ENCODE peak calls at places on chromosomes 16 and 17, in five cellular contexts. C is cardiac muscle cell, L is cardiac fibroblast, D is left ventricle myocardium inferior, A is fibroblast of lung. W is an unnamed sample.
A peak's percentile ranks its signal among the peaks of the same experiment; 100 is the strongest.

GRCh38 chr16:66618588-66618987 is 14.1 kb downstream of the CMTM3 start:
- DNase-seq in C (peak; percentile 90), L (peak; percentile 98), D (no peak), A (peak; percentile 94), W (peak; percentile 97)

GRCh38 chr17:64240261-64240740 is 22.8 kb downstream of the TEX2 start:
- DNase-seq in C (peak; percentile 32), L (no peak), D (no peak), A (no peak), W (no peak)

GRCh38 chr17:48814504-48814903 is 2.5 kb downstream of the TTLL6 start:
- DNase-seq in C (peak; percentile 63), L (peak; percentile 64), D (peak; percentile 35), A (peak; percentile 51), W (peak; percentile 65)

GRCh38 chr17:16941643-16942042 is 30.3 kb downstream of the TNFRSF13B start:
- DNase-seq in C (peak; percentile 6), L (no peak), D (no peak), A (no peak), W (peak; percentile 8)

GRCh38 chr16:14511798-14512131 is 118.3 kb downstream of the PARN start:
- DNase-seq in C (no peak), L (peak; percentile 41), D (no peak), A (no peak), W (no peak)

GRCh38 chr16:87764600-87765472 is 950 bp downstream of the KLHDC4 start:
- DNase-seq in C (no peak), L (no peak), D (no peak), A (no peak), W (no peak)

GRCh38 chr17:4180791-4181190 is 37.8 kb downstream of the CYB5D2 start:
- DNase-seq in C (no peak), L (no peak), D (peak; percentile 34), A (no peak), W (no peak)

GRCh38 chr16:200388-200787 is 20.1 kb downstream of the HBQ1 start:
- DNase-seq in C (peak; percentile 46), L (peak; percentile 78), D (no peak), A (no peak), W (peak; percentile 64)

GRCh38 chr16:78252757-78253156 is 153.3 kb downstream of the WWOX start:
- DNase-seq in C (no peak), L (no peak), D (no peak), A (no peak), W (no peak)

GRCh38 chr16:24972608-24973220 is 42.5 kb downstream of the ARHGAP17 start:
- DNase-seq in C (no peak), L (no peak), D (no peak), A (no peak), W (no peak)

GRCh38 chr16:63461248-63461841 is 1425.1 kb upstream of the CDH8 start:
- DNase-seq in C (peak; percentile 68), L (peak; percentile 71), D (no peak), A (peak; percentile 72), W (no peak)

GRCh38 chr16:11180489-11180888 is 75.5 kb downstream of the SOCS1 start:
- DNase-seq in C (no peak), L (no peak), D (no peak), A (no peak), W (no peak)

GRCh38 chr16:24070851-24071250 is 185.3 kb upstream of the CACNG3 start:
- DNase-seq in C (peak; percentile 27), L (peak; percentile 2), D (no peak), A (peak; percentile 21), W (no peak)

GRCh38 chr16:88063201-88063773 is 112.1 kb downstream of the BANP start:
- DNase-seq in C (peak; percentile 82), L (peak; percentile 60), D (peak; percentile 44), A (peak; percentile 91), W (peak; percentile 90)

GRCh38 chr16:3578121-3578520 is 918 bp upstream of the NLRC3 start:
- DNase-seq in C (no peak), L (no peak), D (no peak), A (no peak), W (no peak)

GRCh38 chr17:37292429-37293139 is 83.2 kb upstream of the C17orf78 start:
- DNase-seq in C (peak; percentile 88), L (peak; percentile 65), D (no peak), A (peak; percentile 68), W (peak; percentile 20)

GRCh38 chr17:82737981-82738877 is 2.8 kb downstream of the FN3K start:
- DNase-seq in C (peak; percentile 56), L (peak; percentile 27), D (peak; percentile 83), A (no peak), W (peak; percentile 52)

GRCh38 chr16:84881702-84882521 is 62.1 kb downstream of the CRISPLD2 start:
- DNase-seq in C (peak; percentile 88), L (peak; percentile 91), D (no peak), A (peak; percentile 95), W (peak; percentile 97)

GRCh38 chr17:2101448-2102257 is 46.8 kb downstream of the HIC1 start:
- DNase-seq in C (no peak), L (no peak), D (peak; percentile 31), A (no peak), W (no peak)

GRCh38 chr16:17372383-17372782 is 98.4 kb downstream of the XYLT1 start:
- DNase-seq in C (peak; percentile 30), L (no peak), D (no peak), A (peak; percentile 47), W (peak; percentile 49)

GRCh38 chr16:58551496-58551895 is 36.2 kb downstream of the SETD6 start:
- DNase-seq in C (peak; percentile 2), L (no peak), D (peak; percentile 56), A (no peak), W (no peak)

GRCh38 chr16:14035092-14035491 is 36.0 kb upstream of the MRTFB start:
- DNase-seq in C (no peak), L (no peak), D (no peak), A (no peak), W (no peak)

GRCh38 chr16:49596699-49597291 is 223.2 kb downstream of the C16orf78 start:
- DNase-seq in C (peak; percentile 26), L (no peak), D (no peak), A (no peak), W (no peak)

GRCh38 chr16:48413291-48413690 is 28.1 kb upstream of the SIAH1 start:
- DNase-seq in C (no peak), L (no peak), D (no peak), A (no peak), W (no peak)

GRCh38 chr16:84808812-84809211 is 11.0 kb upstream of the CRISPLD2 start:
- DNase-seq in C (no peak), L (no peak), D (no peak), A (no peak), W (no peak)

GRCh38 chr16:73878616-73879015 is 418.0 kb upstream of the PSMD7 start:
- DNase-seq in C (peak; percentile 82), L (peak; percentile 83), D (no peak), A (peak; percentile 90), W (peak; percentile 75)

GRCh38 chr17:1830288-1830687 is 483 bp downstream of the RPA1 start:
- DNase-seq in C (peak; percentile 4), L (peak; percentile 13), D (no peak), A (peak; percentile 4), W (peak; percentile 8)

GRCh38 chr16:80723981-80724380 is 80.4 kb downstream of the CDYL2 start:
- DNase-seq in C (no peak), L (no peak), D (no peak), A (no peak), W (no peak)

GRCh38 chr16:85437161-85438052 is 175.7 kb upstream of the GSE1 start:
- DNase-seq in C (peak; percentile 45), L (no peak), D (no peak), A (peak; percentile 77), W (peak; percentile 59)

GRCh38 chr16:57131351-57131970 is 39.1 kb downstream of the CPNE2 start:
- DNase-seq in C (no peak), L (no peak), D (no peak), A (no peak), W (no peak)

GRCh38 chr16:8863594-8864424 is 5.0 kb downstream of the CARHSP1 start:
- DNase-seq in C (no peak), L (no peak), D (peak; percentile 45), A (no peak), W (no peak)
- TF ChIP-seq CTCF in C (no peak), L (no peak), D (peak; percentile 30), A (no peak), W (no peak)

GRCh38 chr17:74923538-74924249 is 379 bp upstream of the OTOP2 start:
- DNase-seq in C (peak; percentile 53), L (peak; percentile 48), D (peak; percentile 60), A (peak; percentile 28), W (peak; percentile 74)
- H3K4me3 ChIP-seq in C (peak overlapping the region; percentile 27), L (no peak overlapping the region), D (peak overlapping the region; percentile 53), A (no peak overlapping the region), W (no peak overlapping the region)

DNA sequence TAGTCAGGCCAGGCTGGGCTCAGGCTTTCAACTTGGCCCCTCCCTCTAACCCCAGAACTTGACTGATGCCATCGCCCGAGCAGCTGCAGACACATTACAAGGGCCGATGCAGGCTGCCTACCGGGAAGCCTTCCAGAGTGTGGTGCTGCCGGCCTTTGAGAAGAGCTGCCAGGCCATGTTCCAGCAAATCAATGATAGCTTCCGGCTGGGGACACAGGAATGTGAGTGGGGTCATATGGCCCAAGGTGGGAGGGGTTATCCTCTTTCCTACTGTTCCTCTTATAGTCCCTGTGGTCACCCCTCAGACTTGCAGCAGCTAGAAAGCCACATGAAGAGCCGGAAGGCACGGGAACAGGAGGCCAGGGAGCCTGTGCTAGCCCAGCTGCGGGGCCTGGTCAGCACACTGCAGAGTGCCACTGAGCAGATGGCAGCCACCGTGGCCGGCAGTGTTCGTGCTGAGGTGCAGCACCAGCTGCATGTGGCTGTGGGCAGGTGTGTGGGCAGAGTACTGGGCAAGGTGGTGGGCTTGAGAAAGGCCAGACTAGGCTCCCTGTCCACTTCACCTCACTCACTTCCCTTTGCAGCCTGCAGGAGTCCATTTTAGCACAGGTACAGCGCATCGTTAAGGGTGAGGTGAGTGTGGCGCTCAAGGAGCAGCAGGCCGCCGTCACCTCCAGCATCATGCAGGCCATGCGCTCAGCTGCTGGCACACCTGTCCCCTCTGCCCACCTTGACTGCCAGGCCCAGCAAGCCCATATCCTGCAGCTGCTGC is 2.1 kb upstream of the NRN1L start:
- DNase-seq in C (peak; percentile 21), L (no peak), D (peak; percentile 72), A (peak; percentile 29), W (peak; percentile 40)
- TF ChIP-seq CTCF in C (no peak), L (no peak), D (no peak), A (no peak), W (no peak)

DNA sequence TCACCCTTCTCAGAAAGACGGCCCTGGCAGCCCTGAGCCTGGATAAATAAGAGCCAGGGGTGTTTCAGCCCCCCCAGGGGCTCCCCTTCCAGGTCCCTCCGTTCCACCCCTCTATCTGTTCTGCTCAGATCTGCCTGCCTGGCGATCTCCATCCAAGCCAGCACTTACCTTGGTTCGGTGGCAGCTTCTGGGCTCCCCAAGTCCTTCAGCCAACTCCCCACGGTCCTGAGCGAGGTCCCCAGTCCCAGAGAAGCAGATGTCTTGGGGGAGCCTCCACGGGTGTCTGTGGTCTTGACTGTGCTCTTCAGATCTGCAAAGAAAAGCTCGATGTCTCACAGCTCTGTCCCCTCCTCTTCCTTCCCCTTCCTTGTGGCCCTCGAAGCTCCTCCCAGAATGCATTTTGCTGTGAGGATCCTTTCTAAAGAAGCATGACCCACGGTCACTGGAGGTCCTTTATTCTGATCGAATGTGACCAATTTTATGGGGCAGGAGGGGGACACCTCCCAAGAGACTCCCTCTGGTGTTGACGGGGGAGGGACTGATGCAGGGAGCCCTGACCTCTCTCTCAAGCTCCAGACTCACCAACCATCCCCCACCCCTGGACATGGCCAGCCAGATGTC is at the start of gene PIK3R6:
- DNase-seq in C (no peak), L (no peak), D (no peak), A (no peak), W (no peak)
- H3K4me3 ChIP-seq in C (no peak within 1 kb of the TSS), L (no peak within 1 kb of the TSS), D (peak within 1 kb of the TSS; percentile 58), A (no peak within 1 kb of the TSS), W (no peak within 1 kb of the TSS)

W was measured in foreskin fibroblast.